ENCODE peak calls at places on chromosomes 1 and 21, in five cellular contexts. One of them, this sample, is unnamed.

GRCh38 chr1:19300211-19300610 is 11.6 kb upstream of the AKR7A3 start:
- DNase-seq in uterus: no peak
- DNase-seq in naive thymus-derived CD4-positive, alpha-beta T cell: no peak
- DNase-seq in PC-9: no peak
- DNase-seq in breast epithelium: no peak
- DNase-seq in this sample: no peak

GRCh38 chr1:53862507-53862906 is 24.4 kb upstream of the NDC1 start:
- DNase-seq in uterus: no peak
- DNase-seq in naive thymus-derived CD4-positive, alpha-beta T cell: no peak
- DNase-seq in PC-9: no peak
- DNase-seq in breast epithelium: no peak
- DNase-seq in this sample: peak; percentile 5

GRCh38 chr1:245099401-245099800 is 55.4 kb upstream of the KIF26B start:
- DNase-seq in uterus: no peak
- DNase-seq in naive thymus-derived CD4-positive, alpha-beta T cell: no peak
- DNase-seq in PC-9: no peak
- DNase-seq in breast epithelium: no peak
- DNase-seq in this sample: no peak

GRCh38 chr1:112937495-112937894 is 18.5 kb downstream of the SLC16A1 start:
- DNase-seq in uterus: no peak
- DNase-seq in naive thymus-derived CD4-positive, alpha-beta T cell: no peak
- DNase-seq in PC-9: no peak
- DNase-seq in breast epithelium: no peak
- DNase-seq in this sample: no peak

GRCh38 chr1:43975249-43975961 is 645 bp downstream of the ATP6V0B start:
- DNase-seq in uterus: peak; percentile 46
- DNase-seq in naive thymus-derived CD4-positive, alpha-beta T cell: peak; percentile 60
- DNase-seq in PC-9: no peak
- DNase-seq in breast epithelium: peak; percentile 81
- DNase-seq in this sample: peak; percentile 58

GRCh38 chr1:43853161-43853921 is 80.3 kb upstream of the ARTN start:
- DNase-seq in uterus: no peak
- DNase-seq in naive thymus-derived CD4-positive, alpha-beta T cell: no peak
- DNase-seq in PC-9: peak; percentile 83
- DNase-seq in breast epithelium: no peak
- DNase-seq in this sample: peak; percentile 52

GRCh38 chr1:156776942-156777341 is 9.6 kb downstream of the PRCC start:
- DNase-seq in uterus: no peak
- DNase-seq in naive thymus-derived CD4-positive, alpha-beta T cell: no peak
- DNase-seq in PC-9: no peak
- DNase-seq in breast epithelium: no peak
- DNase-seq in this sample: no peak

GRCh38 chr1:245969274-245969673 is 537.8 kb downstream of the SMYD3 start:
- DNase-seq in uterus: no peak
- DNase-seq in naive thymus-derived CD4-positive, alpha-beta T cell: no peak
- DNase-seq in PC-9: no peak
- DNase-seq in breast epithelium: no peak
- DNase-seq in this sample: no peak

GRCh38 chr1:156492013-156492590 is 8.5 kb downstream of the MEF2D start:
- DNase-seq in uterus: no peak
- DNase-seq in naive thymus-derived CD4-positive, alpha-beta T cell: no peak
- DNase-seq in PC-9: no peak
- DNase-seq in breast epithelium: no peak
- DNase-seq in this sample: no peak

GRCh38 chr1:161139765-161140164 is 7.3 kb upstream of the DEDD start:
- DNase-seq in uterus: no peak
- DNase-seq in naive thymus-derived CD4-positive, alpha-beta T cell: peak; percentile 51
- DNase-seq in PC-9: no peak
- DNase-seq in breast epithelium: no peak
- DNase-seq in this sample: no peak

DNA sequence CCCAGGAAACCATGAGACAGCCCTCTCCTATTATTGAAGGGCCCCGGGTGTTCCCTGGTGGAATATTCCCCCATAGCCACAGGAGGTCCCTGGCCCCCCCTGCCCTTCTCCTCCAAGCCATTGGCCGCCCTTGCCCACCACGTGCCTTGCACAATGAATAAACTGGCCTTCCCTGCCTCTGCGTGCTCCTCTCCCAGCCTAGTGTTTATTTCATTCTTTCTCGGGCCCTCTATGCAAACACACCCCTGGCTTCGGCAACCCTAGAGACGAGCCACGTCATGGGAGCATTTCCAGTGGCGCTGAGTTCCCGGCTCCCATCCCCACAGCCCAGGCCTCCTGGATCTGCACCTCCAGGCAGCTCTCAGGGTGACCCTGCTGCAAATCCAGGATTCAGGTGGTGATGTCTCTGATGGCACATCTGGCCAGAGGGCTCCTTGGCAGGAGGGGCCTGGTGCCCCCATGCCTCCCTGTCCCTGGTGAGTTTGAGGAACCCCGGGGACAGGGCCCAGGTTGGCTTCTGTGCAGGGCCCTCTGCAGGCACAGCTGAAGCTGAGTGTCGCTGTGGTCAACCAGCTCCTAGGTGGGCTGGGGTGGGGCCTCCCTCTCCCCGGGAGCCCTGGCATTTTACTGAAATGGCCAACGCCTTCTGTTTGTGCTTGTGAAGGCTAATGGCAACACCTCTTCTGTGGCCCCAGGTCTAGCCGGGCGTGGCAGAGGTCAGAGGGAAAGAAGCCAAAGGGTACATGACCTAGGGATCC is 6.2 kb downstream of the KRTAP10-12 start:
- DNase-seq in uterus: peak; percentile 3
- DNase-seq in naive thymus-derived CD4-positive, alpha-beta T cell: no peak
- DNase-seq in PC-9: no peak
- DNase-seq in breast epithelium: no peak
- DNase-seq in this sample: no peak
- H3K4me3 ChIP-seq in uterus: no peak overlapping the region
- H3K4me3 ChIP-seq in naive thymus-derived CD4-positive, alpha-beta T cell: no peak overlapping the region
- H3K4me3 ChIP-seq in PC-9: no peak overlapping the region
- H3K4me3 ChIP-seq in breast epithelium: no peak overlapping the region
- H3K4me3 ChIP-seq in this sample: no peak overlapping the region

DNA sequence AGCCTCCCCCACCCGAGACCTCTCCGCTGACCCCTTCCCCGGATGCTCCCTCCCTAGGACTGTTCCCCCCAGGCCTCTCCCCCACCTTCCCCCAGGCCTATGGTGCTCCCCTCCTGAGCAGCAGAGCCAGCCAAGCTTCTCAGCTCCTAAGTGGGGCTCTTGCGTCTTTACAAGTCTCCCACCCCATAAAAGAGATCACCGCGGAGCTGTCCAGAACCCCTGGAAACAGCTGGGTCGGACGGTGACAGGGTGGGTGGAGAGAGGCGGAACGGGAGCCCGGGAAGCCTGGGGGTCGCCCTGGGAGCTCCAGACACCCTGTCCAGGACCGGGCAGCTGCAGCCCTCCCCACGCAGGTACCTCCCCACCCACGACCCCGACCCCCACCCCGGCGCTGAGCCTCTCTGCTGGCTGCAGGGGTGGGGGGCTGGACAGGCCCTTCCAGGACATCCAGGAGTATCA is 61.2 kb downstream of the WNT9A start:
- DNase-seq in uterus: peak; percentile 33
- DNase-seq in naive thymus-derived CD4-positive, alpha-beta T cell: no peak
- DNase-seq in PC-9: no peak
- DNase-seq in breast epithelium: no peak
- DNase-seq in this sample: no peak
- H3K4me3 ChIP-seq in uterus: peak overlapping the region; percentile 33
- H3K4me3 ChIP-seq in naive thymus-derived CD4-positive, alpha-beta T cell: peak overlapping the region; percentile 43
- H3K4me3 ChIP-seq in PC-9: no peak overlapping the region
- H3K4me3 ChIP-seq in breast epithelium: peak overlapping the region; percentile 72
- H3K4me3 ChIP-seq in this sample: no peak overlapping the region

GRCh38 chr1:71434240-71434639 is 353.4 kb upstream of the ZRANB2 start:
- DNase-seq in uterus: no peak
- DNase-seq in naive thymus-derived CD4-positive, alpha-beta T cell: no peak
- DNase-seq in PC-9: no peak
- DNase-seq in breast epithelium: no peak
- DNase-seq in this sample: no peak
- H3K4me3 ChIP-seq in uterus: no peak overlapping the region
- H3K4me3 ChIP-seq in naive thymus-derived CD4-positive, alpha-beta T cell: no peak overlapping the region
- H3K4me3 ChIP-seq in PC-9: no peak overlapping the region
- H3K4me3 ChIP-seq in breast epithelium: no peak overlapping the region
- H3K4me3 ChIP-seq in this sample: no peak overlapping the region

DNA sequence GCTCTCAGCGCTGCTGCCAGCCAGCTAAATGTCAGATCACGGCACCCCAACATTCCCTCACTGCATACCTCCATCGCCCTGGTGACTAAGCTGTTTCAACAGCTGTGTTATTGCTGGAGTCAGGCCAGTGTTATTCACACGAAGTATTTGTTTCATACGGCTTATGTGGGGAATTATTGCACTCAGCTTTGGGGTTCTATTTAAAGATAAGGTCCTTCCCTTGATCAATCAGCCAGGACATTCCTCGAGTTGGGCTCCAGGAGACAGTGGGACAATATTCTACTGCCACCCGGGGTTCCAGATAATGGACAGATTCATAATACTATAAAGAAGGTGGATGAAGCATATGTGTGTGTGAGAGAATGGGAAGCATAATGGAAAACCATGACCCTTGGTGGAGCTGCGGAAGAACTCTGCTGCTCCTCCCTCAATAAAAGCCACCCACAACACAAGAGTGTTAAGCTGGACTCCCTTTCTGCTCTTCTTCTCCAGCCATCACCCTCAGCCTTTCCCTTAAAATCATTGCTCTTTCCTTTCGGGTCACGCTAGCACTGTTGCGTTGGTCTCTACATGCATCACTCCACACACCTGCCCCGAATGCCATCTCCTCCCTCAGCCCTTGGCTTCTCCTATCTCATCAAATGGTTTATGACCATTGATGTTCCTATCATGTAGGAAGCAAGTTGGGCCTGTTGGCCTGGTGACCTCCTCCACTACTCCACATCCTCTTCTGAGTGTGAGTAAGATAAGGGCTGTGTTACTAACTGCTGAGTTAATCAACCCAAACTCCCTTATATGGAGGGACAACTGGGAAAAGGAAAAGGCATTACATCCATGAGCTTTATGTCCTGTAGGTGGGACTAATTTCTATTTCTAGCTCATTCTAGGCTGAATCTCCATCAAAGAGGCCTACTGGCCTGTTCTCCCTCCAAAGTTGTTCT is 57.9 kb downstream of the WLS start:
- DNase-seq in uterus: peak; percentile 42
- DNase-seq in naive thymus-derived CD4-positive, alpha-beta T cell: no peak
- DNase-seq in PC-9: peak; percentile 91
- DNase-seq in breast epithelium: no peak
- DNase-seq in this sample: no peak
- H3K4me3 ChIP-seq in uterus: no peak overlapping the region
- H3K4me3 ChIP-seq in naive thymus-derived CD4-positive, alpha-beta T cell: no peak overlapping the region
- H3K4me3 ChIP-seq in PC-9: peak overlapping the region; percentile 12
- H3K4me3 ChIP-seq in breast epithelium: peak overlapping the region; percentile 35
- H3K4me3 ChIP-seq in this sample: no peak overlapping the region

GRCh38 chr1:152760551-152761190 is 2.8 kb downstream of the KPRP start:
- DNase-seq in uterus: no peak
- DNase-seq in naive thymus-derived CD4-positive, alpha-beta T cell: no peak
- DNase-seq in PC-9: no peak
- DNase-seq in breast epithelium: no peak
- DNase-seq in this sample: no peak
- H3K4me3 ChIP-seq in uterus: no peak overlapping the region
- H3K4me3 ChIP-seq in naive thymus-derived CD4-positive, alpha-beta T cell: no peak overlapping the region
- H3K4me3 ChIP-seq in PC-9: no peak overlapping the region
- H3K4me3 ChIP-seq in breast epithelium: no peak overlapping the region
- H3K4me3 ChIP-seq in this sample: no peak overlapping the region

DNA sequence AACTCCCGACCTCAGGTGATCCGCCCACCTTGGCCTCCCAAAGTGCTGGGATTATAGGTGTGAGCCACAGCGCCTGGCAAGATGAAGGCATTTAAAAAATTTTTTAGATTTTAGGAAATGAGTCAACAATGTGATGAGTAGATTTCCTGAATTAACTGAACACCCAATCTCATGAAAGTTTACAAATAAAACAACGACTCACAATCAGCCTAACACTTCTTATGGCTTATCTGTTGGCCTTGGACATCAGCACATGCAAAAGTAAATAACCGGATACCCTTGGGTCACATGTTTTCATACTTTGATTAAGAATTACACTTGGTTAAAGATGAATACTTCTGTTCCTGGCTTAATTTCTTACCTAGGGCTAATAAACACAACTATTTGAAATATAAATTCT is 3.0 kb downstream of the GNG12 start:
- DNase-seq in uterus: no peak
- DNase-seq in naive thymus-derived CD4-positive, alpha-beta T cell: no peak
- DNase-seq in PC-9: peak; percentile 59
- DNase-seq in breast epithelium: no peak
- DNase-seq in this sample: no peak
- H3K4me3 ChIP-seq in uterus: no peak overlapping the region
- H3K4me3 ChIP-seq in naive thymus-derived CD4-positive, alpha-beta T cell: no peak overlapping the region
- H3K4me3 ChIP-seq in PC-9: peak overlapping the region; percentile 92
- H3K4me3 ChIP-seq in breast epithelium: no peak overlapping the region
- H3K4me3 ChIP-seq in this sample: no peak overlapping the region

DNA sequence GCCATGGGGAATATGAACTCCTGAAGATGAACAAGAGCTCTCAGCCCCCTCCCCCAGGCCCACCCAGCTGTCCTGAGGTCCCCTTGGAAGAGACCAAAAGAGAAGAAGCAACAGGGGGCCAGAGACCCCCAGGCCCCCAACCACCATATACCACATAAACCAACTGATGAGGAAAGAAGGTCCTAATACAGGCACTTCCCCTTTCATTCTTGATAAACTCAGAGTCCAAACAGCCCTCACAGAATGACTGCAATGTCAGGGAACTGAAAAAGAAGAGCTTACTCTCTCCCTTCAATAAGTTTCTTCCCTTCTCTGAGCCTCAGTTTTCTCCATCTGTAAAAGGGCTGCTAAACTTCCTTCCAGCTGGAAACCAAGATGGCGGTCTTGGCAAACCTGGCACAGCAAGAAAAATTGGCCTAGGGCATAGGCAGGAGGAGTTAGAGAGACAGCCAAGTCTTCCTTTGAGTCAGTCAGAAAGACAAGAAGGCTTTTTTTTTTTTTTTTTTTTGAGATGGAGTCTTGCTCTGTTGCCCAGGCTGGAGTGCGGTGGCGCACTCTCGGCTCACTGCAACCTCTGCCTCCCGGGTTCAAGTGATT is 90.5 kb downstream of the VWA5B1 start:
- DNase-seq in uterus: no peak
- DNase-seq in naive thymus-derived CD4-positive, alpha-beta T cell: no peak
- DNase-seq in PC-9: no peak
- DNase-seq in breast epithelium: no peak
- DNase-seq in this sample: no peak
- H3K4me3 ChIP-seq in uterus: no peak overlapping the region
- H3K4me3 ChIP-seq in naive thymus-derived CD4-positive, alpha-beta T cell: no peak overlapping the region
- H3K4me3 ChIP-seq in PC-9: no peak overlapping the region
- H3K4me3 ChIP-seq in breast epithelium: no peak overlapping the region
- H3K4me3 ChIP-seq in this sample: no peak overlapping the region

DNA sequence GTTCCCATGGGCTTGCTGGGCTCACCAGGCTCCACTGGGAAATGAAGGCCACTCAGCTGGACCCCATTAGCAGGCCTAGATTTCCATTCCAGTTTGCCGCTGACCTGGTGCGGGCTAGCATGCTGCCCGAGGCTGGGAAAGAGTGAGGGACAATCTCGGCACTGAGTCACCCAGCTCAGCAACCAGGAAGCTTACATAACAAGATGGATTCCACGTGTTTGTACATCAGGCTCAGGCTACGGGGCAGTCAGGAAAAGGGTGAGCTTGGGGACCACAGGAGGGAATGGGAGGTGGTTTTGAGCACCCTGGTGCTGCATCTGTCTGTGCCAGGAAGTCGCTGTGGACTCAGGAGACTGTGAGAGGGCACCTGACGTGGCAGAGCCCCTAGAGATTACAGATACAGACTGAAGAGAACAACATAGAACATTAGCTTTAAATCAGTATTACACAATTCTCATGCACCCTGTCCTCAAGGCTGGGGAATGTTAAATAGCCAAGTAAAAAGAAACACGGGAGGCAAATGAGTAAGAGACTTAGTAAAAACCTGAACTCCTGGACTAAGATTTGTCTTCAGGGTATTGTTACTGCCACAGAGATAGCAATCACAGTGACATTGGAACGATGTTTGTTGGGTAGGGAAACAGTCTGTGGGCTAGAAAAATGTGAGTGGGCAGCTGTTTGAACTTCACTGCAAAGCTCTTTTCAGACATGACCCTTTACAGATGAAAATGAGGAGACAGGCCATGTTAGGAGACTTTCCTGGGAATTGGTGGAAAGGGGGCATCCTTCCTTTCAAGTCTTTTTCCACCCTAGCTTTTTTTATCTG is 51.1 kb downstream of the GLUL start:
- DNase-seq in uterus: peak; percentile 25
- DNase-seq in naive thymus-derived CD4-positive, alpha-beta T cell: no peak
- DNase-seq in PC-9: no peak
- DNase-seq in breast epithelium: peak; percentile 60
- DNase-seq in this sample: no peak
- H3K4me3 ChIP-seq in uterus: no peak overlapping the region
- H3K4me3 ChIP-seq in naive thymus-derived CD4-positive, alpha-beta T cell: no peak overlapping the region
- H3K4me3 ChIP-seq in PC-9: no peak overlapping the region
- H3K4me3 ChIP-seq in breast epithelium: peak overlapping the region; percentile 6
- H3K4me3 ChIP-seq in this sample: no peak overlapping the region

This sample was measured in GM06990.